ENCODE peak calls at places on chromosomes 7 and 10, in eight cellular contexts. One of them, this sample, is unnamed.

GRCh38 chr7:56175086-56175760 is 59.0 kb upstream of the NUPR2 start:
- DNase-seq in tibial artery: peak
- DNase-seq in ovary: peak
- DNase-seq in brain microvascular endothelial cell: no peak
- DNase-seq in AG10803: no peak
- DNase-seq in PC-3: no peak
- DNase-seq in heart left ventricle: peak
- DNase-seq in CD8-positive, alpha-beta T cell: no peak
- DNase-seq in this sample: no peak

GRCh38 chr7:29122750-29123149 is 23.6 kb downstream of the CPVL start:
- DNase-seq in PC-3: no peak
- DNase-seq in tibial artery: no peak
- DNase-seq in heart left ventricle: no peak
- DNase-seq in CD8-positive, alpha-beta T cell: no peak
- DNase-seq in ovary: no peak
- DNase-seq in AG10803: no peak
- DNase-seq in brain microvascular endothelial cell: no peak
- DNase-seq in this sample: no peak

GRCh38 chr7:92641921-92642511 is 51.8 kb upstream of the FAM133B start:
- DNase-seq in tibial artery: no peak
- DNase-seq in ovary: no peak
- DNase-seq in CD8-positive, alpha-beta T cell: peak
- DNase-seq in PC-3: peak
- DNase-seq in AG10803: peak
- DNase-seq in heart left ventricle: no peak
- DNase-seq in brain microvascular endothelial cell: peak
- DNase-seq in this sample: no peak

GRCh38 chr10:68163735-68164134 is 54.4 kb downstream of the MYPN start:
- DNase-seq in tibial artery: no peak
- DNase-seq in heart left ventricle: no peak
- DNase-seq in PC-3: no peak
- DNase-seq in brain microvascular endothelial cell: no peak
- DNase-seq in ovary: no peak
- DNase-seq in CD8-positive, alpha-beta T cell: no peak
- DNase-seq in AG10803: no peak
- DNase-seq in this sample: no peak

GRCh38 chr7:116161733-116162132 is 48.6 kb upstream of the TES start:
- DNase-seq in CD8-positive, alpha-beta T cell: no peak
- DNase-seq in ovary: no peak
- DNase-seq in heart left ventricle: no peak
- DNase-seq in PC-3: no peak
- DNase-seq in tibial artery: no peak
- DNase-seq in brain microvascular endothelial cell: no peak
- DNase-seq in AG10803: peak
- DNase-seq in this sample: no peak

GRCh38 chr7:103065666-103066065 is 8.9 kb downstream of the FBXL13 start:
- DNase-seq in heart left ventricle: no peak
- DNase-seq in brain microvascular endothelial cell: peak
- DNase-seq in CD8-positive, alpha-beta T cell: peak
- DNase-seq in tibial artery: no peak
- DNase-seq in ovary: no peak
- DNase-seq in AG10803: peak
- DNase-seq in PC-3: peak
- DNase-seq in this sample: no peak

GRCh38 chr7:44712012-44712411 is 36.6 kb upstream of the ZMIZ2 start:
- DNase-seq in AG10803: no peak
- DNase-seq in tibial artery: no peak
- DNase-seq in PC-3: peak
- DNase-seq in heart left ventricle: no peak
- DNase-seq in ovary: no peak
- DNase-seq in brain microvascular endothelial cell: no peak
- DNase-seq in CD8-positive, alpha-beta T cell: no peak
- DNase-seq in this sample: no peak

GRCh38 chr10:84012831-84013458 is 126.4 kb upstream of the GHITM start:
- DNase-seq in AG10803: no peak
- DNase-seq in tibial artery: no peak
- DNase-seq in ovary: no peak
- DNase-seq in heart left ventricle: no peak
- DNase-seq in CD8-positive, alpha-beta T cell: no peak
- DNase-seq in PC-3: no peak
- DNase-seq in brain microvascular endothelial cell: no peak
- DNase-seq in this sample: no peak

GRCh38 chr7:104127204-104127603 is 80.6 kb downstream of the ORC5 start:
- DNase-seq in tibial artery: no peak
- DNase-seq in heart left ventricle: no peak
- DNase-seq in PC-3: no peak
- DNase-seq in brain microvascular endothelial cell: no peak
- DNase-seq in AG10803: no peak
- DNase-seq in CD8-positive, alpha-beta T cell: no peak
- DNase-seq in ovary: no peak
- DNase-seq in this sample: no peak

GRCh38 chr7:30049173-30049572 is 21.0 kb downstream of the PLEKHA8 start:
- DNase-seq in ovary: no peak
- DNase-seq in CD8-positive, alpha-beta T cell: no peak
- DNase-seq in heart left ventricle: no peak
- DNase-seq in PC-3: no peak
- DNase-seq in brain microvascular endothelial cell: no peak
- DNase-seq in tibial artery: no peak
- DNase-seq in AG10803: no peak
- DNase-seq in this sample: no peak

GRCh38 chr10:6491841-6492609 is 88.1 kb downstream of the PRKCQ start:
- DNase-seq in tibial artery: no peak
- DNase-seq in brain microvascular endothelial cell: no peak
- DNase-seq in AG10803: no peak
- DNase-seq in ovary: no peak
- DNase-seq in CD8-positive, alpha-beta T cell: peak
- DNase-seq in heart left ventricle: no peak
- DNase-seq in PC-3: no peak
- DNase-seq in this sample: no peak

GRCh38 chr7:142438923-142439515 is 181.2 kb upstream of the PRSS58 start:
- DNase-seq in ovary: no peak
- DNase-seq in CD8-positive, alpha-beta T cell: no peak
- DNase-seq in heart left ventricle: no peak
- DNase-seq in tibial artery: no peak
- DNase-seq in AG10803: no peak
- DNase-seq in brain microvascular endothelial cell: no peak
- DNase-seq in PC-3: peak
- DNase-seq in this sample: no peak

GRCh38 chr10:78316451-78316931 is 282.8 kb downstream of the RPS24 start:
- DNase-seq in ovary: peak
- DNase-seq in PC-3: peak
- DNase-seq in heart left ventricle: no peak
- DNase-seq in AG10803: peak
- DNase-seq in CD8-positive, alpha-beta T cell: no peak
- DNase-seq in brain microvascular endothelial cell: no peak
- DNase-seq in tibial artery: no peak
- DNase-seq in this sample: peak

GRCh38 chr10:28266449-28267224 is 36.2 kb downstream of the MPP7 start:
- DNase-seq in CD8-positive, alpha-beta T cell: no peak
- DNase-seq in heart left ventricle: no peak
- DNase-seq in AG10803: no peak
- DNase-seq in tibial artery: no peak
- DNase-seq in ovary: no peak
- DNase-seq in brain microvascular endothelial cell: no peak
- DNase-seq in PC-3: no peak
- DNase-seq in this sample: no peak

GRCh38 chr7:20786049-20786412 is 655 bp downstream of the SP8 start:
- DNase-seq in brain microvascular endothelial cell: no peak
- DNase-seq in ovary: no peak
- DNase-seq in CD8-positive, alpha-beta T cell: no peak
- DNase-seq in tibial artery: no peak
- DNase-seq in heart left ventricle: no peak
- DNase-seq in AG10803: no peak
- DNase-seq in PC-3: no peak
- DNase-seq in this sample: no peak

GRCh38 chr7:340979-341694 is 51.2 kb downstream of the FOXL3 start:
- DNase-seq in brain microvascular endothelial cell: no peak
- DNase-seq in heart left ventricle: no peak
- DNase-seq in AG10803: no peak
- DNase-seq in CD8-positive, alpha-beta T cell: no peak
- DNase-seq in tibial artery: no peak
- DNase-seq in PC-3: no peak
- DNase-seq in ovary: no peak
- DNase-seq in this sample: no peak

GRCh38 chr7:105978035-105978434 is 15.0 kb downstream of the CDHR3 start:
- DNase-seq in heart left ventricle: peak
- DNase-seq in AG10803: no peak
- DNase-seq in tibial artery: no peak
- DNase-seq in brain microvascular endothelial cell: no peak
- DNase-seq in CD8-positive, alpha-beta T cell: no peak
- DNase-seq in PC-3: no peak
- DNase-seq in ovary: no peak
- DNase-seq in this sample: no peak

GRCh38 chr7:76428868-76429805 is 4.4 kb downstream of the ZP3 start:
- DNase-seq in CD8-positive, alpha-beta T cell: no peak
- DNase-seq in ovary: no peak
- DNase-seq in PC-3: no peak
- DNase-seq in brain microvascular endothelial cell: peak
- DNase-seq in tibial artery: peak
- DNase-seq in AG10803: peak
- DNase-seq in heart left ventricle: no peak
- DNase-seq in this sample: no peak

GRCh38 chr10:103917326-103918052 is 495 bp downstream of the STN1 start:
- DNase-seq in AG10803: no peak
- DNase-seq in tibial artery: peak
- DNase-seq in CD8-positive, alpha-beta T cell: no peak
- DNase-seq in ovary: no peak
- DNase-seq in PC-3: no peak
- DNase-seq in heart left ventricle: peak
- DNase-seq in brain microvascular endothelial cell: peak
- DNase-seq in this sample: no peak
- TF ChIP-seq CTCF in AG10803: no peak
- TF ChIP-seq CTCF in tibial artery: peak
- TF ChIP-seq CTCF in CD8-positive, alpha-beta T cell: no peak
- TF ChIP-seq CTCF in ovary: no peak
- TF ChIP-seq CTCF in PC-3: no peak
- TF ChIP-seq CTCF in heart left ventricle: no peak
- TF ChIP-seq CTCF in brain microvascular endothelial cell: no peak
- TF ChIP-seq CTCF in this sample: no peak

GRCh38 chr10:99709480-99710229 is 22.3 kb downstream of the COX15 start:
- DNase-seq in tibial artery: no peak
- DNase-seq in CD8-positive, alpha-beta T cell: no peak
- DNase-seq in ovary: no peak
- DNase-seq in heart left ventricle: no peak
- DNase-seq in PC-3: no peak
- DNase-seq in brain microvascular endothelial cell: peak
- DNase-seq in AG10803: peak
- DNase-seq in this sample: no peak
- TF ChIP-seq CTCF in tibial artery: no peak
- TF ChIP-seq CTCF in CD8-positive, alpha-beta T cell: no peak
- TF ChIP-seq CTCF in ovary: no peak
- TF ChIP-seq CTCF in heart left ventricle: no peak
- TF ChIP-seq CTCF in PC-3: no peak
- TF ChIP-seq CTCF in brain microvascular endothelial cell: peak
- TF ChIP-seq CTCF in AG10803: no peak
- TF ChIP-seq CTCF in this sample: no peak

GRCh38 chr10:66783296-66783695 is 142.5 kb upstream of the LRRTM3 start:
- DNase-seq in heart left ventricle: no peak
- DNase-seq in AG10803: peak
- DNase-seq in PC-3: peak
- DNase-seq in CD8-positive, alpha-beta T cell: no peak
- DNase-seq in ovary: no peak
- DNase-seq in brain microvascular endothelial cell: peak
- DNase-seq in tibial artery: no peak
- DNase-seq in this sample: no peak
- TF ChIP-seq CTCF in heart left ventricle: no peak
- TF ChIP-seq CTCF in AG10803: no peak
- TF ChIP-seq CTCF in PC-3: no peak
- TF ChIP-seq CTCF in CD8-positive, alpha-beta T cell: no peak
- TF ChIP-seq CTCF in ovary: no peak
- TF ChIP-seq CTCF in brain microvascular endothelial cell: no peak
- TF ChIP-seq CTCF in tibial artery: no peak
- TF ChIP-seq CTCF in this sample: no peak

DNA sequence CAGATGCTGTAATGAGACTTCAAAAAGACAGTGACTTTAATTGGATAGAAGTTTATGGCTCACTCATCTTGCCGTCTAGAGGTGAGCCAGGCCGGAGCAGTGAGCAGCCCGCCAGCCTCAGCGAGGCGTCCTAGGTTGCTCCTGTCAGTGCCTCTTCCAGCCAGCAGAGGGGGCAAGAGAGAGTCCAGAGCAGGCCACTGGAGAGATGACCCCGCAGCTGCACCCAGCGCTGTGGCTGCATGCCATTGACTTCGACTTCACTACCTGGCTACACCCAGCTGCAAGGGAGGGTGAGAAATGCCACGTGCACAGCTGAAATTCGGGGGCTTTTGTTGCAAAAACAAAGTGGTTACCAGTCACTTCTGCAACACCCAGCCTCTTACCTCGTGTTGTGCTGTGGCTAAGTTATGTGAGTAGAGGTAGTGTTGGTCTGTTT is 26.5 kb downstream of the NUB1 start:
- DNase-seq in ovary: peak
- DNase-seq in brain microvascular endothelial cell: peak
- DNase-seq in heart left ventricle: peak
- DNase-seq in CD8-positive, alpha-beta T cell: peak
- DNase-seq in PC-3: peak
- DNase-seq in AG10803: peak
- DNase-seq in tibial artery: peak
- DNase-seq in this sample: peak
- TF ChIP-seq CTCF in ovary: peak
- TF ChIP-seq CTCF in brain microvascular endothelial cell: peak
- TF ChIP-seq CTCF in heart left ventricle: peak
- TF ChIP-seq CTCF in CD8-positive, alpha-beta T cell: peak
- TF ChIP-seq CTCF in PC-3: peak
- TF ChIP-seq CTCF in AG10803: peak
- TF ChIP-seq CTCF in tibial artery: peak
- TF ChIP-seq CTCF in this sample: peak

This sample was measured in mesothelial cell of epicardium.